ENCODE peak calls at places on chromosomes 1 and 21, in eight cellular contexts. R is A549; V is pancreas; Y is activated CD8-positive, alpha-beta T cell treated with anti-CD3 and anti-CD28 coated beads for 36 hours; L is fibroblast of mammary gland; K is AG09319; N is heart left ventricle; P is H9. O is an unnamed sample.

GRCh38 chr1:232213928-232214327 is 416.0 kb downstream of the SIPA1L2 start:
- DNase-seq in R (no peak), V (no peak), Y (no peak), L (no peak), K (no peak), N (no peak), P (no peak), O (no peak)

GRCh38 chr1:208791458-208791857 is 547.3 kb upstream of the PLXNA2 start:
- DNase-seq in R (peak; percentile 12), V (no peak), Y (no peak), L (no peak), K (no peak), N (no peak), P (no peak), O (no peak)

GRCh38 chr1:218402771-218403110 is 57.6 kb downstream of the TGFB2 start:
- DNase-seq in R (no peak), V (no peak), Y (no peak), L (no peak), K (no peak), N (no peak), P (no peak), O (no peak)

GRCh38 chr1:1013105-1013921 is at the start of gene ISG15:
- DNase-seq in R (peak; percentile 61), V (peak; percentile 91), Y (peak; percentile 96), L (peak; percentile 83), K (peak; percentile 57), N (peak; percentile 94), P (peak; percentile 89), O (peak; percentile 83)

GRCh38 chr1:88350648-88351047 is 333.4 kb upstream of the PKN2 start:
- DNase-seq in R (no peak), V (no peak), Y (no peak), L (no peak), K (no peak), N (no peak), P (no peak), O (no peak)

GRCh38 chr1:21182181-21182711 is 5.5 kb upstream of the EIF4G3 start:
- DNase-seq in R (no peak), V (no peak), Y (no peak), L (peak; percentile 56), K (no peak), N (no peak), P (no peak), O (no peak)

GRCh38 chr1:6412896-6413295 is 6.8 kb downstream of the HES2 start:
- DNase-seq in R (peak; percentile 38), V (no peak), Y (no peak), L (no peak), K (no peak), N (no peak), P (no peak), O (no peak)

GRCh38 chr21:35696644-35697043 is 363.7 kb downstream of the SETD4 start:
- DNase-seq in R (no peak), V (no peak), Y (no peak), L (no peak), K (no peak), N (no peak), P (no peak), O (no peak)

GRCh38 chr1:84960371-84960770 is 36.5 kb downstream of the MCOLN2 start:
- DNase-seq in R (no peak), V (no peak), Y (no peak), L (peak; percentile 46), K (no peak), N (no peak), P (no peak), O (no peak)

GRCh38 chr1:212692774-212693644 is 6.6 kb downstream of the BATF3 start:
- DNase-seq in R (no peak), V (no peak), Y (no peak), L (peak; percentile 77), K (no peak), N (no peak), P (no peak), O (no peak)

GRCh38 chr1:56788588-56788987 is 30.6 kb downstream of the FYB2 start:
- DNase-seq in R (no peak), V (no peak), Y (no peak), L (no peak), K (no peak), N (no peak), P (no peak), O (no peak)

GRCh38 chr1:170494369-170494768 is 37.6 kb upstream of the GORAB start:
- DNase-seq in R (no peak), V (no peak), Y (no peak), L (peak; percentile 27), K (no peak), N (no peak), P (no peak), O (no peak)

GRCh38 chr1:174872615-174873058 is 127.1 kb upstream of the CACYBP start:
- DNase-seq in R (peak; percentile 2), V (no peak), Y (no peak), L (peak; percentile 9), K (no peak), N (no peak), P (no peak), O (no peak)

GRCh38 chr1:92792340-92792782 is 7.5 kb upstream of the EVI5 start:
- DNase-seq in R (peak; percentile 22), V (no peak), Y (no peak), L (no peak), K (no peak), N (no peak), P (no peak), O (no peak)

GRCh38 chr1:92797961-92798360 is 13.1 kb upstream of the EVI5 start:
- DNase-seq in R (no peak), V (no peak), Y (no peak), L (peak; percentile 20), K (no peak), N (no peak), P (no peak), O (no peak)

GRCh38 chr1:92797297-92797696 is 12.4 kb upstream of the EVI5 start:
- DNase-seq in R (no peak), V (no peak), Y (no peak), L (peak; percentile 17), K (no peak), N (no peak), P (no peak), O (no peak)

GRCh38 chr1:92791487-92792058 is 6.7 kb upstream of the EVI5 start:
- DNase-seq in R (no peak), V (no peak), Y (no peak), L (no peak), K (no peak), N (no peak), P (no peak), O (no peak)

GRCh38 chr1:92795166-92795565 is 10.3 kb upstream of the EVI5 start:
- DNase-seq in R (no peak), V (no peak), Y (no peak), L (peak; percentile 48), K (peak; percentile 39), N (no peak), P (no peak), O (no peak)
- TF ChIP-seq CTCF in R (no peak), V (no peak), Y (no peak), L (no peak), K (no peak), N (no peak), P (no peak), O (no peak)

GRCh38 chr1:40769815-40770214 is 13.8 kb upstream of the KCNQ4 start:
- DNase-seq in R (no peak), V (no peak), Y (peak; percentile 22), L (no peak), K (no peak), N (no peak), P (no peak), O (no peak)
- TF ChIP-seq CTCF in R (peak; percentile 15), V (no peak), Y (no peak), L (peak; percentile 23), K (peak; percentile 17), N (no peak), P (no peak), O (no peak)

GRCh38 chr21:31460985-31461384 is 116.9 kb upstream of the TIAM1 start:
- DNase-seq in R (no peak), V (no peak), Y (peak; percentile 36), L (no peak), K (no peak), N (no peak), P (no peak), O (no peak)

GRCh38 chr21:31455506-31455905 is 111.4 kb upstream of the TIAM1 start:
- DNase-seq in R (no peak), V (no peak), Y (no peak), L (no peak), K (no peak), N (no peak), P (no peak), O (no peak)

GRCh38 chr21:31456201-31456600 is 112.1 kb upstream of the TIAM1 start:
- DNase-seq in R (no peak), V (no peak), Y (no peak), L (no peak), K (no peak), N (no peak), P (no peak), O (no peak)

GRCh38 chr21:31459457-31459856 is 115.4 kb upstream of the TIAM1 start:
- DNase-seq in R (peak; percentile 44), V (no peak), Y (no peak), L (no peak), K (no peak), N (no peak), P (peak; percentile 43), O (no peak)

DNA sequence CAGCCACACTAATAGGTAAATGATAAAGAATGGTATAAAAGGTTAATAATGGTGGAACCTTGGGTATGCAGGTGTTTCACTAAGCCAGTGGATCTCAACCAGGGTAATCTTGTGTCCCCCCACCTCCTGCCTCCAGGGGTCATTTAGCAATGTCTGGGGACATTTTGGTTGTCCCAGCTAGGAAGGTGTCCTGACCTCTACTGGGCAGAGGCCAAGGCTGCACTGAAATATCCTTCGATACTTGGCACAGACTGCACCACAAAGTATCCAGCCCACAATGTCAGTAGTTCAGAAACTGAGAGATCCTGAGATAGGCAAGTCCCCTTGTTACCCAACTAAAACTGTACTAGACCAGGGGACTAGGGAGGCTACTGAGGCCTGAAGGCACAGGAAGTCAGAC is 113.6 kb upstream of the TIAM1 start:
- DNase-seq in R (peak; percentile 1), V (no peak), Y (no peak), L (no peak), K (no peak), N (no peak), P (peak; percentile 48), O (no peak)
- TF ChIP-seq CTCF in R (no peak), V (no peak), Y (no peak), L (no peak), K (no peak), N (no peak), P (peak; percentile 62), O (no peak)

DNA sequence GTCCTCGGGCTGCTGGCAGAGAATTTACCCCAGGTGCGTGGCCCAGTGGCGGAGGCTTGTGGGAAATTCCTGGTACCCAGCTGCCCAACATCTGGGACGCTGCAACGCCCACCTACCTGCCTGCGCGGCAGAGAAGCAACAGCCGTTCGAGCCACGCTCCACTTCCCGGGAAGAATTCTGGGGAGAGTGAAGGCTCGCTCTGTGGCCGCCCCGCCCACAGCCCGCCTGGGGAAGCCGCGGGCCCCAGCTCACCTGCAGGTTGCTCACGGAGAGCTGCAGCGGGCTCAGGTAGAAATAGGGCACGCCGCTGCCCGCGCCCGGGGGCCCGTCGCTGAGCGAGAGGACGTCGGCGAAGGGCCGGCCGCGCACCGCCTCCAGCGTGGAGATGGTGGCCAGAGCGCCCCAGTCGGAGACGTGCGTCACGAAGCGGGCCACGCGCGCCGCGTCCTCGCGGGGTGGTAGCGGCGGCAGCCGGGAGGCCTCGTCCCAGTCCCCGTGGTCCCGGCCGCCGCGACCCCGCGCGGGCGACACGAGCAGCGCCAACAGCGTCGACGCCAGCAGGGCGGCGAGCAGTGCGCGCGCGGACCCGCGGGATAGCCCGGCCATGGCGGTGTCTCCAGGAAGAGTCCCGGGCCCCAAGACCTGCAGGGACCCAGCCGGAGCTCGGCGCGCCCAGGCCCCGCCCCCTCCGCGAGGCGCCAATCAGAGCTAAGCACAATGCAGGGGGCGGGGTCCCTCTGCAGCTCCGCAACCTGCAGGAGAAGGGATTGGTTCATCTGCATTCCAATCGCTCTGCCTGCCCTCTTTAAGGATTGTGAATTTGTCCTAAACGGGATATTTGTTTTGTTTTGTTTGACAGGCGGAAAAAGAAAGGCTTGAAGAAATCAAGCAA is at the start of gene CREG1:
- DNase-seq in R (peak; percentile 93), V (peak; percentile 98), Y (peak; percentile 92), L (peak; percentile 86), K (peak; percentile 56), N (peak; percentile 98), P (peak; percentile 96), O (peak; percentile 95)
- TF ChIP-seq CTCF in R (no peak), V (no peak), Y (no peak), L (no peak), K (no peak), N (no peak), P (no peak), O (no peak)

O was measured in GM10248.